ENCODE peak calls at places on chromosomes 4 and X, in seven cellular contexts. S is A549, P is tibial artery, T is heart left ventricle, R is Panc1, G is GM23248, C is hepatocyte. A is an unnamed sample. For H3K4me1, the result is how much of the 10 kb centered on the place peaks cover.

GRCh38 chr4:1305261-1305711 is 15.6 kb downstream of the MAEA start:
- DNase-seq in S (no peak), P (no peak), T (peak), R (no peak), G (no peak), C (no peak), A (no peak)

GRCh38 chr4:138599965-138600364 is 357.8 kb upstream of the SLC7A11 start:
- DNase-seq in S (no peak), P (no peak), T (no peak), R (no peak), G (no peak), C (no peak), A (no peak)

GRCh38 chrX:138691186-138691585 is 20.3 kb downstream of the FGF13 start:
- DNase-seq in S (no peak), P (no peak), T (no peak), R (no peak), G (no peak), C (no peak), A (no peak)

GRCh38 chrX:153537526-153538295 is 20.3 kb downstream of the ATP2B3 start:
- DNase-seq in S (no peak), P (no peak), T (no peak), R (no peak), G (no peak), C (no peak), A (no peak)

GRCh38 chr4:159464302-159464701 is 361.4 kb downstream of the RAPGEF2 start:
- DNase-seq in S (no peak), P (no peak), T (no peak), R (no peak), G (no peak), C (no peak), A (no peak)

GRCh38 chrX:139106111-139106510 is 394.6 kb upstream of the FGF13 start:
- DNase-seq in S (no peak), P (no peak), T (no peak), R (no peak), G (peak), C (peak), A (no peak)

GRCh38 chr4:96097040-96097607 is 257.2 kb downstream of the PDHA2 start:
- DNase-seq in S (no peak), P (no peak), T (no peak), R (no peak), G (no peak), C (no peak), A (no peak)

GRCh38 chr4:151291485-151291884 is 14.5 kb downstream of the PRSS48 start:
- DNase-seq in S (no peak), P (no peak), T (no peak), R (no peak), G (peak), C (no peak), A (no peak)

GRCh38 chr4:110865611-110866254 is 242.9 kb upstream of the PITX2 start:
- DNase-seq in S (no peak), P (no peak), T (no peak), R (no peak), G (peak), C (no peak), A (no peak)

GRCh38 chr4:69617083-69617694 is 22.3 kb downstream of the UGT2A2 start:
- DNase-seq in S (peak), P (no peak), T (no peak), R (no peak), G (peak), C (peak), A (no peak)

GRCh38 chr4:156781852-156782251 is 189.7 kb downstream of the PDGFC start:
- DNase-seq in S (peak), P (no peak), T (no peak), R (no peak), G (peak), C (no peak), A (no peak)

GRCh38 chr4:84596826-84597225 is 13.9 kb downstream of the CDS1 start:
- DNase-seq in S (no peak), P (no peak), T (no peak), R (no peak), G (no peak), C (peak), A (no peak)

GRCh38 chr4:75494563-75494962 is 19.6 kb downstream of the RCHY1 start:
- DNase-seq in S (no peak), P (no peak), T (no peak), R (no peak), G (peak), C (no peak), A (no peak)

GRCh38 chr4:151195801-151196200 is 81.2 kb upstream of the PRSS48 start:
- DNase-seq in S (peak), P (no peak), T (no peak), R (no peak), G (peak), C (no peak), A (no peak)

DNA sequence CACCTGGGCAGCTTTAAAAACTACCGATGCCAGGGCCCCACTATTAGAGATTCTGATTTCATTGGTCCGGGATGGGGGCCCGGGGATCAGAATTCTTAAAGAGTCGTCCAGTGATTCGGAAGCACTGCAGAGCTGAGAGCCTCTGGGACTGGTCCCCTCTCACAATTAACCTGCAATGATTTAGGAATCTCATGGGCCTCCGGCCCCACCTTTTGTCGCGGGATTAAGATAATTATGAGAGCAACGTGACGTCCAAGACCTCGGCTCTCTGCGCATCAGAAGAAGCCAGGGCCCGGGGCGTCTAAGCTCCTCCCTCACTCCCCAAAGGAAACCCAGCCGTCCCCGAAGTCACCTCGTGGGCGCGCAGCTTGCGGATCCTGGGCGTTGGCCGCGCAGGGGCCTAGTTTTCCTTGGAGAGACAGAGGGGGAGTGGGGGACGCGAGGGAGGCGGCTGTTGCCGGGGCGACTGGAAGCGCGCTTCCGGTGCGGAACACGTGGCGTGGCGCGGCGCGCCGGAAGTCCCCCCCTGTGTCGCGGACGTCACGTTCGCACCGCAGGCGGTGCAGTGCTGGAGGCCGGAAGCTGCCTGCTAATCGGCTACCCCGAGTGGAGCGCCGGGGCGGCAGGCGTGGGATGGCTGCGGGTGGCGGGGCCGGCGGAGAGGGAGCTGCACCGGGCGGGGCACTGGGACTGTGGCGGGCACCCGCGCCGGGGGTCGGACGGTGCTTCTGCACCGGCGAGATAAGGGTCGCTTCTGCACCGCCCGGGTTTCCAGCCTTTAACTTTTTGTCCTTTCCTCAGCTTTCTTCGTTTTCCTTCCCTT is at the start of gene GEMIN8:
- DNase-seq in S (peak), P (peak), T (peak), R (no peak), G (peak), C (peak), A (peak)
- H3K4me1 ChIP-seq in S (under half), P (under half), T (under half), R (under half), G (under half), C (under half), A (under half)

GRCh38 chr4:70901607-70901983 is 574 bp upstream of the MOB1B start:
- DNase-seq in S (no peak), P (no peak), T (no peak), R (no peak), G (no peak), C (no peak), A (no peak)
- H3K27ac ChIP-seq in S (peak), P (peak), T (peak), R (peak), G (peak), C (peak), A (peak)

GRCh38 chr4:71198958-71199357 is 139.9 kb upstream of the SLC4A4 start:
- DNase-seq in S (no peak), P (no peak), T (no peak), R (no peak), G (no peak), C (peak), A (no peak)
- H3K4me1 ChIP-seq in S (under half), P (under half), T (under half), R (under half), G (under half), C (under half), A (under half)

GRCh38 chrX:136219893-136220292 is 31.3 kb downstream of the MAP7D3 start:
- DNase-seq in S (no peak), P (no peak), T (no peak), R (no peak), G (no peak), C (no peak), A (no peak)

GRCh38 chrX:136211766-136212556 is 39.2 kb downstream of the MAP7D3 start:
- DNase-seq in S (no peak), P (peak), T (peak), R (no peak), G (no peak), C (no peak), A (peak)

GRCh38 chrX:136214551-136214950 is 36.6 kb downstream of the MAP7D3 start:
- DNase-seq in S (no peak), P (no peak), T (no peak), R (no peak), G (peak), C (peak), A (no peak)

GRCh38 chrX:136212557-136213111 is 38.6 kb downstream of the MAP7D3 start:
- DNase-seq in S (no peak), P (no peak), T (no peak), R (no peak), G (no peak), C (no peak), A (no peak)

GRCh38 chrX:136215559-136215958 is 35.6 kb downstream of the MAP7D3 start:
- DNase-seq in S (no peak), P (no peak), T (no peak), R (no peak), G (peak), C (no peak), A (no peak)
- H3K27ac ChIP-seq in S (no peak), P (no peak), T (no peak), R (no peak), G (peak), C (no peak), A (no peak)

DNA sequence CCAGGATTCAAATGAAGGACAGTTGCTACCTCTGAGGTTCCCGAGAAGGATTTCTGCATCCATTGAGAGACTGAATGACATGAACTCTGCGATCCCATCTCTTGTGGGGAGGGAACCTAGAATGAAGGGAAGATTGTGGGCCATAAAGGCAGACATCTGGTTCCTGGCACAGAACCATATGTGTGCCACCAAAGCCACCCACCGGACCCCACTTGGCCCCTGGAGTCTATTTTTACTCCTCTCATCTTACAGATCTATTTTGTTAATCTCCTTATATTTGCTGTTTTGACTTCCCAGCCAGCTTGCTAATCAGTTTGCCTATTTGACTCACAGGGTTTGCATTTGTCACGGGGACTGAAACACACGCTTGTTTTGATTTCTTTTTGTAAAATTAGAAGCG is 7.3 kb downstream of the SOD3 start:
- DNase-seq in S (no peak), P (no peak), T (no peak), R (no peak), G (no peak), C (no peak), A (no peak)
- H3K4me1 ChIP-seq in S (under half), P (under half), T (under half), R (under half), G (under half), C (under half), A (under half)

DNA sequence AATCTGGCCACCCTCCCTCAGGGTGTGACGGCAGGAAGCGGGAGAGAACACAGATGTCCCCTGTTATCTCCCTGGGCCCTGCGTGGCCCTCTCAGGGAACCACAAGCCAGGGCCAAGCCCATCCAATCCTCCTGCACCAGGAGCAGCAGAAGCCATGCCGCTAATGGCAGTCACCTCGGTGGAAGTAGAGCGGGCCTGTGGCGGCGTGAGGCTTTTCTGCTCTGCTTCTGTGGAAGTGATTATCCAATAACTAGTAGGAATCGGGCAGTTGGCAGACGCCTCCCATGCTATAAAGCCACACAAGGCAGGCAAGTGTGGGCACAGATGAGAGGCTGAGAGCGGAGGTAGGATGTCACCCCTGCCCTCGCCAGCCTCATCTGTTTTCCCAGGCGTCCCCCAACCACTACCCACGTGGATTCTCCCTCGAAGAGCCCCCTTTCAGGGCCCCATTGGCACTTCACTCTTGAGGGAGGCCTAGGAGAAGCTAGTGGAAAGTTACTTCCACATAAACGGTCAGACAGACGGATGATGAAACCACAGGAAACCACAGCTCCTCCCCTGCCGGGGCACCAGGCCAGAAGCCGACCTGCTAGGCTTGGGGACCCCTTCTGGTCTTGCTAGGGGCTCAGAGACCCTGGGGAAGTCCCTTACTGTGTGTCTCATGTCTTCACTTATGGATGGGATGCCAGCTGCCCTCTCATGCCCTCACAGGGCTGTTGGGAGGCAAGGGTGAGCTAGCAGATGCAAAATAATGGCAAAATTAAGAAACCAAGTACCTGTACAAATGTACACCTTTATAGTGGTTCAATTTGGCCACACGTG is 18.8 kb upstream of the TMSB4X start:
- DNase-seq in S (peak), P (peak), T (peak), R (no peak), G (peak), C (peak), A (no peak)
- H3K27ac ChIP-seq in S (peak), P (peak), T (peak), R (peak), G (peak), C (peak), A (peak)

DNA sequence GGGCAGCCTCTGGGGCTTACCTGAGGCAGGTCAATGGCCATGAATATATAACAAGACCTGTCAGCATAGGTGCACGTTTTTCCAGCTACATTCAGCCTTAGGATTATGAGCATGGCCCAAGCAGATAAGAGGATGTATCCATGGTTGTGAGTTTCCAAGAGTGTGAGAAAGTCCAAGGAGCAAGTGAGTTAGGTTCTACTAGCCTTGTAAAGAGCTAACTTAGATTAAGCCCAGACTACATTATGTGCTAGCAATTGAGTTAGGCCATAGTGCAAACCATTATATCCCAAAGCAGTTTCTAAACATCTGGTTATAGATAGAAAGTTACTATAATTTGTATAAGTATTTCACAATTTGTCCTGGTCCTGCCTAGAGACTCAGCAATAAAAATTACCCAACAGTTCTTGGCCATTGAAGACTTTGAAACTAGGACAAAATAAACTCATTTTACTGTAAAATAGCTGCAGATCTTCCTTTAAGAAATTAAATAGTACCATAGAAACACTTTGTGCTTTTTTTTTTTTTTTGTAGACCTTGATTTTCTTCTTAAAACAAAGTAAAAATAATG is 312.0 kb downstream of the CAMK2D start:
- DNase-seq in S (no peak), P (no peak), T (no peak), R (no peak), G (peak), C (peak), A (no peak)
- H3K4me1 ChIP-seq in S (under half), P (under half), T (half or more), R (under half), G (under half), C (under half), A (under half)

DNA sequence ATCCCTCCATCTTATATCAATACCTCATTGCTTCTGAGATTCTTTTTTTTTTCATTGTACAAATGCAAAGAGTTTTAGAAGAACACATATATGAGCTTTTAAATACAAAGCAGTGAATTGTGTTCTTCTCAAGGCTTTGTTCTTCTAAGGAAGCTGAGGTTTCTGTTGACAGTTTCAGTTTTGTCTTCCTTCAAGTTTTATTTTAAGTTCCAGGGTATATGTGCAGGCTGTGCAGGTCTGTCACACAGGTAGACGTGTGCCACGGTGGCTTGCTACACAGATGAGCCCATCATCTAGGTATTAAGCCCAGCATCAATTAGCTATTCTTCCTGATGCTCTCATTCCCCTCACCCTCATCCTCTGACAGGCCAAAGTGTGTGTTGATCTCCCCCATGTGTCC is 201.2 kb upstream of the DIPK2B start:
- DNase-seq in S (no peak), P (no peak), T (no peak), R (no peak), G (no peak), C (no peak), A (no peak)
- H3K27ac ChIP-seq in S (no peak), P (no peak), T (no peak), R (no peak), G (no peak), C (no peak), A (no peak)

GRCh38 chr4:65918217-65918616 is 247.9 kb upstream of the EPHA5 start:
- DNase-seq in S (no peak), P (no peak), T (no peak), R (no peak), G (no peak), C (no peak), A (no peak)
- H3K4me1 ChIP-seq in S (under half), P (under half), T (under half), R (under half), G (under half), C (under half), A (under half)

DNA sequence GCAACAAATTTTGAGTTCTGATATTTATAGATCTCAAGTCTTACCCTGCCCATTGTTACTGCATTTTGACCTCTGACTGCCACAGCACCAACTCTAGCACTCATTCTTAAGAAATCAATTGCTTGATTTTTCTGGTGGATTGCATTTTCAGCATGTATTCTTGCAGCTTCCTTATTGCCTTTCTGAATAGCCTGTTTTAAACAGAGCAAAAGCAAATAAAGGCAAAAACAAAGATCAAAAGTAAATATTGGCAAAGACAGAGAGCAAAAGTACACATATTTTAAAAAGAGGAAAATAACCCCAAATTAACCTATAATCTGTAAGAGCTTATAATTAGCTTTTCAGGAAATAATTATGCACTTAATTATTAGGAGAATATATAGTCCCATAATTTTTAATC is 129.4 kb upstream of the TENT5D start:
- DNase-seq in S (no peak), P (no peak), T (no peak), R (no peak), G (no peak), C (no peak), A (no peak)
- H3K27ac ChIP-seq in S (no peak), P (no peak), T (no peak), R (no peak), G (no peak), C (no peak), A (no peak)